ENCODE peak calls at places on chromosomes 2 and 18, in five cellular contexts. One of them, this sample, is unnamed.

GRCh38 chr18:36734589-36734988 is 94.2 kb downstream of the TPGS2 start:
- DNase-seq in esophagus squamous epithelium: no peak
- DNase-seq in GM13977: no peak
- DNase-seq in HFF-Myc: no peak
- DNase-seq in WTC11: no peak
- DNase-seq in this sample: no peak

GRCh38 chr2:137969418-137969765 is 5.1 kb downstream of the HNMT start:
- DNase-seq in esophagus squamous epithelium: no peak
- DNase-seq in HFF-Myc: peak
- DNase-seq in WTC11: no peak
- DNase-seq in GM13977: no peak
- DNase-seq in this sample: no peak

GRCh38 chr2:179694963-179695362 is 166.4 kb downstream of the ZNF385B start:
- DNase-seq in HFF-Myc: no peak
- DNase-seq in WTC11: no peak
- DNase-seq in GM13977: no peak
- DNase-seq in esophagus squamous epithelium: no peak
- DNase-seq in this sample: no peak

GRCh38 chr2:85796549-85797262 is 42.9 kb downstream of the ATOH8 start:
- DNase-seq in GM13977: no peak
- DNase-seq in HFF-Myc: no peak
- DNase-seq in WTC11: no peak
- DNase-seq in esophagus squamous epithelium: no peak
- DNase-seq in this sample: no peak

GRCh38 chr18:9429662-9429993 is 45.7 kb upstream of the RALBP1 start:
- DNase-seq in esophagus squamous epithelium: no peak
- DNase-seq in WTC11: no peak
- DNase-seq in HFF-Myc: no peak
- DNase-seq in GM13977: no peak
- DNase-seq in this sample: no peak

GRCh38 chr2:198137733-198138132 is 333.3 kb downstream of the PLCL1 start:
- DNase-seq in esophagus squamous epithelium: no peak
- DNase-seq in HFF-Myc: no peak
- DNase-seq in GM13977: no peak
- DNase-seq in WTC11: peak
- DNase-seq in this sample: no peak

GRCh38 chr2:183035954-183036669 is 2.1 kb downstream of the NCKAP1 start:
- DNase-seq in esophagus squamous epithelium: no peak
- DNase-seq in HFF-Myc: no peak
- DNase-seq in WTC11: no peak
- DNase-seq in GM13977: peak
- DNase-seq in this sample: peak

GRCh38 chr2:184558713-184559464 is 39.4 kb upstream of the ZNF804A start:
- DNase-seq in esophagus squamous epithelium: no peak
- DNase-seq in HFF-Myc: no peak
- DNase-seq in GM13977: no peak
- DNase-seq in WTC11: no peak
- DNase-seq in this sample: no peak

GRCh38 chr18:77478619-77479018 is 229.0 kb downstream of the GALR1 start:
- DNase-seq in WTC11: no peak
- DNase-seq in HFF-Myc: no peak
- DNase-seq in esophagus squamous epithelium: no peak
- DNase-seq in GM13977: no peak
- DNase-seq in this sample: peak

GRCh38 chr18:22176622-22177495 is 7.5 kb downstream of the GATA6 start:
- DNase-seq in HFF-Myc: no peak
- DNase-seq in WTC11: peak
- DNase-seq in GM13977: peak
- DNase-seq in esophagus squamous epithelium: no peak
- DNase-seq in this sample: no peak

GRCh38 chr2:23587330-23587729 is 202.4 kb downstream of the KLHL29 start:
- DNase-seq in WTC11: no peak
- DNase-seq in esophagus squamous epithelium: no peak
- DNase-seq in HFF-Myc: no peak
- DNase-seq in GM13977: no peak
- DNase-seq in this sample: no peak

GRCh38 chr2:56295666-56296065 is 111.9 kb downstream of the CCDC85A start:
- DNase-seq in HFF-Myc: no peak
- DNase-seq in GM13977: no peak
- DNase-seq in esophagus squamous epithelium: no peak
- DNase-seq in WTC11: no peak
- DNase-seq in this sample: no peak

GRCh38 chr2:160061533-160062282 is 707 bp downstream of the PLA2R1 start:
- DNase-seq in WTC11: peak
- DNase-seq in HFF-Myc: no peak
- DNase-seq in esophagus squamous epithelium: no peak
- DNase-seq in GM13977: no peak
- DNase-seq in this sample: no peak

GRCh38 chr2:237669628-237670351 is 42.4 kb downstream of the LRRFIP1 start:
- DNase-seq in esophagus squamous epithelium: no peak
- DNase-seq in HFF-Myc: peak
- DNase-seq in GM13977: peak
- DNase-seq in WTC11: no peak
- DNase-seq in this sample: peak

GRCh38 chr2:95046371-95047112 is 21.0 kb downstream of the MAL start:
- DNase-seq in WTC11: no peak
- DNase-seq in GM13977: no peak
- DNase-seq in esophagus squamous epithelium: no peak
- DNase-seq in HFF-Myc: no peak
- DNase-seq in this sample: no peak

GRCh38 chr2:232368311-232368731 is 10.2 kb upstream of the ALPP start:
- DNase-seq in GM13977: no peak
- DNase-seq in WTC11: peak
- DNase-seq in esophagus squamous epithelium: no peak
- DNase-seq in HFF-Myc: no peak
- DNase-seq in this sample: no peak

GRCh38 chr18:24600076-24600654 is 139.7 kb downstream of the HRH4 start:
- DNase-seq in esophagus squamous epithelium: no peak
- DNase-seq in HFF-Myc: peak
- DNase-seq in WTC11: no peak
- DNase-seq in GM13977: peak
- DNase-seq in this sample: peak

GRCh38 chr2:164898475-164898874 is 56.9 kb downstream of the SLC38A11 start:
- DNase-seq in HFF-Myc: no peak
- DNase-seq in esophagus squamous epithelium: no peak
- DNase-seq in GM13977: no peak
- DNase-seq in WTC11: no peak
- DNase-seq in this sample: no peak

GRCh38 chr18:12394428-12394827 is 13.3 kb upstream of the PRELID3A start:
- DNase-seq in GM13977: no peak
- DNase-seq in WTC11: peak
- DNase-seq in HFF-Myc: no peak
- DNase-seq in esophagus squamous epithelium: no peak
- DNase-seq in this sample: no peak

GRCh38 chr2:165015052-165015642 is 59.8 kb upstream of the SLC38A11 start:
- DNase-seq in WTC11: peak
- DNase-seq in esophagus squamous epithelium: no peak
- DNase-seq in HFF-Myc: peak
- DNase-seq in GM13977: peak
- DNase-seq in this sample: peak

GRCh38 chr2:109685453-109685852 is 71.3 kb downstream of the SOWAHC start:
- DNase-seq in HFF-Myc: no peak
- DNase-seq in WTC11: no peak
- DNase-seq in esophagus squamous epithelium: no peak
- DNase-seq in GM13977: no peak
- DNase-seq in this sample: no peak

GRCh38 chr2:217409939-217410820 is 550.3 kb upstream of the TNP1 start:
- DNase-seq in GM13977: no peak
- DNase-seq in HFF-Myc: no peak
- DNase-seq in WTC11: no peak
- DNase-seq in esophagus squamous epithelium: no peak
- DNase-seq in this sample: no peak

GRCh38 chr2:45001629-45002385 is 7.4 kb downstream of the SIX2 start:
- DNase-seq in HFF-Myc: no peak
- DNase-seq in GM13977: no peak
- DNase-seq in esophagus squamous epithelium: no peak
- DNase-seq in WTC11: peak
- DNase-seq in this sample: no peak
- TF ChIP-seq CTCF in HFF-Myc: no peak
- TF ChIP-seq CTCF in GM13977: no peak
- TF ChIP-seq CTCF in esophagus squamous epithelium: no peak
- TF ChIP-seq CTCF in WTC11: no peak
- TF ChIP-seq CTCF in this sample: peak

DNA sequence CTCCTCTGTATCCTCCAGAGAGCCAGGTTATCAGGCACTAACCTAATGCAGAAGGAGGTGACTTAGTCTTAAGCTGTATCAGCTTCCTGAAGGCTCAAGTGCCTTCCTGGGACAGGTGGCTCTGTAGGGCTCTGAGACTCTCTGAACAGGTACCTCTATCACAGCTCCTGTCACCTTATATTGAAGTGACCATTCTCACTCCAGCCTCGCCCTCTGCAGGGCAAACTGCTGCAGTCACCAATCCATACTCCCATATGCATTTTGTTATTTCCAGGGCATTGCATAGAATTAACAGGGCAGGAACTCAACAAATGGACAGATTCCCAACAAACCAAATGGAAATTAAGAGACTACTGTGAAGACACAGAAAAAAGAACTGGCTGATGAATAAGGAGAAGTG is 203.0 kb upstream of the REV1 start:
- DNase-seq in GM13977: no peak
- DNase-seq in HFF-Myc: no peak
- DNase-seq in WTC11: peak
- DNase-seq in esophagus squamous epithelium: no peak
- DNase-seq in this sample: no peak
- TF ChIP-seq CTCF in GM13977: peak
- TF ChIP-seq CTCF in HFF-Myc: peak
- TF ChIP-seq CTCF in WTC11: no peak
- TF ChIP-seq CTCF in esophagus squamous epithelium: no peak
- TF ChIP-seq CTCF in this sample: no peak

GRCh38 chr2:154694881-154695280 is 3.6 kb upstream of the KCNJ3 start:
- DNase-seq in HFF-Myc: no peak
- DNase-seq in GM13977: no peak
- DNase-seq in esophagus squamous epithelium: no peak
- DNase-seq in WTC11: no peak
- DNase-seq in this sample: no peak
- TF ChIP-seq CTCF in HFF-Myc: no peak
- TF ChIP-seq CTCF in GM13977: no peak
- TF ChIP-seq CTCF in esophagus squamous epithelium: no peak
- TF ChIP-seq CTCF in WTC11: no peak
- TF ChIP-seq CTCF in this sample: no peak

GRCh38 chr2:48430528-48430927 is 99.4 kb upstream of the STON1 start:
- DNase-seq in GM13977: no peak
- DNase-seq in HFF-Myc: no peak
- DNase-seq in esophagus squamous epithelium: no peak
- DNase-seq in WTC11: no peak
- DNase-seq in this sample: no peak
- TF ChIP-seq CTCF in GM13977: no peak
- TF ChIP-seq CTCF in HFF-Myc: no peak
- TF ChIP-seq CTCF in esophagus squamous epithelium: no peak
- TF ChIP-seq CTCF in WTC11: no peak
- TF ChIP-seq CTCF in this sample: no peak

DNA sequence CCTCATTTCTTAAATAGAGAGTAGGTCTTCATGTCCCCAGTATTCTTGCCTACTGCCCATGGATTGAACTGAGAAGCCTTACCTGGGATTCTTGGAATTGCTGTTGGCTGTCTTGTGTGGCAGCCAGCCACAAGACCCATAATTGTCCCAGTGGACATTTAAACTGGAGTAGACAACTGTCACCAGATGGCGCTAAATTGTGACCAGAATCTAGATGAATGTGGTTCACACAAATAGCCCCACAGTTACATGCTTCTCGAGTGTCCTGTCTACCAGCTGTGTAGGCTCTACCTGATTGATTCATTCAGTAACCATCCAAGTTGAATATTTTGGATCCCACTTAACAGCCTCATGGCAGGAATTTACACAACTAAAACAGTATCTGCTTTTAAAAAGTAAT is 73.2 kb downstream of the MAP4K4 start:
- DNase-seq in GM13977: peak
- DNase-seq in HFF-Myc: no peak
- DNase-seq in esophagus squamous epithelium: no peak
- DNase-seq in WTC11: no peak
- DNase-seq in this sample: peak
- TF ChIP-seq CTCF in GM13977: peak
- TF ChIP-seq CTCF in HFF-Myc: peak
- TF ChIP-seq CTCF in esophagus squamous epithelium: peak
- TF ChIP-seq CTCF in WTC11: no peak
- TF ChIP-seq CTCF in this sample: peak

DNA sequence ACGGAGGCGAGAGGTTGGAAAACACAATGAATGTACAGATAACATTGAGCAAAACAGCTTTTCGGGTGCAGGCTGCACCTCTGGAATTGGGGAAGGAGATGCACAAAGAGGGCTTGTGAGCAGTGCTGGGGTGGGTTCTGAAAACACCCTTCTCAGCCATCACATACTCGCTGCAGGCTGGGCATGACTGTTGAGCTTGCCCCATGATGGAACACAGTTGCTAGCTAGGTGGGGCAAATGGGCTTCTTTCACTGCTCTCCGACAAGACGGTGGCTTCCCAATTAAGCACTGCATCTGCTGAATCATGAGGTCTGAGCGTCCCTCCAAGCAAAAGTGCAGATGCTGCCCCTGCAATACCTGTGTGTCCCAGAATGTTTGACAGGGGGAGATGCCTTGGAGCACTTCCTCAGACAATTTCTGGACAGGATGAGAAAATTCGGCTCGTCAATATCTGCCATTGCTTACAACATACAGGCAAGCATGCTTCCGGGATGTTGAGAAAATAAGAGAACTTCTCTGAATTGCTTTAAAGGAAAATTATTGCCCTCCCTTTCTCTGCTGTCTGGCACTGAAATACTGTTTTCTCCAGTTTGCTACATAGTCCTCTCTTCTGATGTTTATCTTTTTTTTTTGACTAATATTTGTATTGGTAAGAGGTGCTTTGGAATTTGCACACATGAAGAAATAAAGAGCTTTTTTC is 77.3 kb upstream of the SH3BP4 start:
- DNase-seq in esophagus squamous epithelium: no peak
- DNase-seq in GM13977: no peak
- DNase-seq in WTC11: no peak
- DNase-seq in HFF-Myc: no peak
- DNase-seq in this sample: no peak
- TF ChIP-seq CTCF in esophagus squamous epithelium: no peak
- TF ChIP-seq CTCF in GM13977: no peak
- TF ChIP-seq CTCF in WTC11: no peak
- TF ChIP-seq CTCF in HFF-Myc: no peak
- TF ChIP-seq CTCF in this sample: no peak

DNA sequence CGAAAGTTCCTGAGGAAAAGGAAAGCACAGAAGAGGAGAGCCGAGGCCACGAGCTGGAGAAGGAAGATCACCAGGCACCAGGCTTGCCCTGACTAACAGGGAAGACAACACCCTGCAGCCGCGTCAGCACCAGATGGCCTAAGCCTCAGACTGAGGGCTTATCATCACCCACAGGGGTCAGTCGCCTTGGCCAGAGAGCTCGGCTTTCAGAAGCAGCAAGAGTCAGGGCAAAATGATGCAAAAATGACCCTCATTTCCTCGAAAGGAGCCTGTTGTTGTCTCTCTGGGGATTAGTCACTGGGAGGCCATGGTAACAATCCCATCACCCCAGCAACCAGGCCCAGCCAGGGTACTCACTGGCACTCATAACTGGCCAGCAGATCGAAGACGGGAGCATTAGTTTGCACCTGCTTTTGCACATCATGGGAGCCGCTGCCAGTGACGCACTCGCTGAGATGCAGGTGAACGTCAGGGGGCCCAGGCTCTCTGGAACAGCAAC is 42.7 kb upstream of the ZFP36L2 start:
- DNase-seq in esophagus squamous epithelium: peak
- DNase-seq in WTC11: no peak
- DNase-seq in HFF-Myc: peak
- DNase-seq in GM13977: no peak
- DNase-seq in this sample: no peak
- TF ChIP-seq CTCF in esophagus squamous epithelium: no peak
- TF ChIP-seq CTCF in WTC11: no peak
- TF ChIP-seq CTCF in HFF-Myc: no peak
- TF ChIP-seq CTCF in GM13977: no peak
- TF ChIP-seq CTCF in this sample: no peak

This sample was measured in GM12865.